ENCODE peak calls at places on chromosome 1, in seven cellular contexts. S, V, M, T, Q, U and P are unnamed samples.

GRCh38 chr1:19877821-19878636 is 4.2 kb upstream of the OTUD3 start:
- DNase-seq in V (no peak), M (no peak), S (peak; percentile 58), U (no peak), Q (no peak), T (no peak), P (peak; percentile 79)

GRCh38 chr1:54173681-54174080 is 20.9 kb upstream of the CDCP2 start:
- DNase-seq in U (no peak), Q (no peak), S (no peak), V (no peak), M (no peak), T (no peak), P (no peak)

GRCh38 chr1:192153276-192153675 is 5.0 kb upstream of the RGS18 start:
- DNase-seq in S (no peak), Q (no peak), V (peak; percentile 26), U (no peak), M (no peak), T (no peak), P (no peak)

GRCh38 chr1:121518726-121519041 is 333.9 kb downstream of the SRGAP2C start:
- DNase-seq in U (no peak), V (no peak), Q (no peak), M (no peak), T (no peak), S (no peak), P (no peak)

GRCh38 chr1:101239095-101240040 is 2.5 kb downstream of the S1PR1 start:
- DNase-seq in M (peak; percentile 37), V (no peak), U (no peak), Q (no peak), T (peak; percentile 64), S (no peak), P (no peak)

GRCh38 chr1:27006683-27007082 is 6.0 kb downstream of the TENT5B start:
- DNase-seq in M (no peak), T (no peak), V (no peak), U (no peak), S (no peak), Q (no peak), P (no peak)

GRCh38 chr1:33270808-33271465 is 14.6 kb downstream of the ZNF362 start:
- DNase-seq in M (no peak), T (no peak), S (no peak), U (no peak), Q (no peak), V (no peak), P (no peak)

GRCh38 chr1:44264143-44264542 is 50.9 kb downstream of the DMAP1 start:
- DNase-seq in U (no peak), Q (no peak), T (no peak), V (no peak), M (no peak), S (no peak), P (no peak)

GRCh38 chr1:182299728-182300581 is 91.6 kb downstream of the GLUL start:
- DNase-seq in U (no peak), S (peak; percentile 50), Q (no peak), T (no peak), V (peak; percentile 50), M (no peak), P (no peak)